ENCODE peak calls at places on chromosomes 2 and 18, in seven cellular contexts. C is fibroblast of lung, S is body of pancreas, L is heart right ventricle, G is HL-60, Y is HCT116, Q is tibial artery. R is an unnamed sample.

GRCh38 chr18:33113421-33113820 is 327.1 kb downstream of the CCDC178 start:
- DNase-seq in C (no peak), S (no peak), L (no peak), G (no peak), Y (no peak), Q (no peak), R (no peak)

GRCh38 chr2:230711224-230711623 is 1.4 kb upstream of the CAB39 start:
- DNase-seq in C (no peak), S (no peak), L (no peak), G (no peak), Y (no peak), Q (no peak), R (no peak)

GRCh38 chr2:232603283-232603682 is 30.1 kb upstream of the EFHD1 start:
- DNase-seq in C (no peak), S (no peak), L (no peak), G (no peak), Y (no peak), Q (no peak), R (no peak)

GRCh38 chr2:29073913-29074312 is 410 bp downstream of the PCARE start:
- DNase-seq in C (no peak), S (no peak), L (no peak), G (no peak), Y (no peak), Q (no peak), R (no peak)

GRCh38 chr18:24786027-24786426 is 325.6 kb downstream of the HRH4 start:
- DNase-seq in C (no peak), S (no peak), L (no peak), G (no peak), Y (no peak), Q (no peak), R (no peak)

GRCh38 chr18:78816114-78816513 is 163.5 kb upstream of the SALL3 start:
- DNase-seq in C (no peak), S (no peak), L (no peak), G (no peak), Y (no peak), Q (no peak), R (no peak)

GRCh38 chr2:38129987-38130386 is 54.0 kb upstream of the CYP1B1 start:
- DNase-seq in C (peak; percentile 23), S (no peak), L (no peak), G (peak; percentile 81), Y (no peak), Q (no peak), R (no peak)

GRCh38 chr2:140711867-140712266 is 1418.9 kb downstream of the LRP1B start:
- DNase-seq in C (no peak), S (no peak), L (no peak), G (no peak), Y (no peak), Q (no peak), R (no peak)

GRCh38 chr2:237453671-237454070 is 33.4 kb upstream of the MLPH start:
- DNase-seq in C (no peak), S (no peak), L (no peak), G (no peak), Y (no peak), Q (no peak), R (no peak)

GRCh38 chr2:235679471-235679870 is 185.6 kb downstream of the AGAP1 start:
- DNase-seq in C (no peak), S (no peak), L (no peak), G (no peak), Y (no peak), Q (no peak), R (no peak)

GRCh38 chr2:239164281-239164871 is 236.4 kb downstream of the HDAC4 start:
- DNase-seq in C (peak; percentile 0), S (no peak), L (no peak), G (peak; percentile 61), Y (no peak), Q (peak; percentile 33), R (no peak)

GRCh38 chr2:23673830-23674679 is 252.9 kb downstream of the ATAD2B start:
- DNase-seq in C (no peak), S (no peak), L (no peak), G (no peak), Y (no peak), Q (no peak), R (no peak)

GRCh38 chr18:56861244-56861643 is 210.1 kb downstream of the WDR7 start:
- DNase-seq in C (peak; percentile 7), S (no peak), L (no peak), G (no peak), Y (no peak), Q (no peak), R (no peak)

GRCh38 chr2:19885791-19886190 is 16.0 kb downstream of the TTC32 start:
- DNase-seq in C (no peak), S (no peak), L (no peak), G (no peak), Y (no peak), Q (no peak), R (no peak)

GRCh38 chr2:45433363-45433762 is 177.7 kb downstream of the SRBD1 start:
- DNase-seq in C (no peak), S (no peak), L (no peak), G (no peak), Y (no peak), Q (no peak), R (no peak)

GRCh38 chr2:156626931-156627330 is 190.8 kb downstream of the GPD2 start:
- DNase-seq in C (no peak), S (no peak), L (no peak), G (no peak), Y (no peak), Q (no peak), R (no peak)

GRCh38 chr2:20603791-20604190 is 47.1 kb downstream of the HS1BP3 start:
- DNase-seq in C (no peak), S (no peak), L (no peak), G (no peak), Y (no peak), Q (peak; percentile 51), R (no peak)

GRCh38 chr2:236718207-236718992 is 148.8 kb downstream of the ACKR3 start:
- DNase-seq in C (peak; percentile 90), S (no peak), L (no peak), G (no peak), Y (no peak), Q (no peak), R (peak; percentile 17)

GRCh38 chr2:172109670-172110421 is 7.1 kb upstream of the DLX2 start:
- DNase-seq in C (no peak), S (no peak), L (no peak), G (no peak), Y (no peak), Q (no peak), R (no peak)

GRCh38 chr2:48356701-48357322 is 173.1 kb upstream of the STON1 start:
- DNase-seq in C (peak; percentile 73), S (no peak), L (no peak), G (peak; percentile 27), Y (no peak), Q (no peak), R (no peak)

GRCh38 chr2:239149501-239149900 is 251.3 kb downstream of the HDAC4 start:
- DNase-seq in C (no peak), S (no peak), L (no peak), G (no peak), Y (no peak), Q (peak; percentile 56), R (no peak)

GRCh38 chr2:176664478-176664877 is 395.2 kb downstream of the MTX2 start:
- DNase-seq in C (no peak), S (no peak), L (no peak), G (no peak), Y (no peak), Q (no peak), R (no peak)

GRCh38 chr2:151669585-151670081 is 64.6 kb downstream of the NEB start:
- DNase-seq in C (peak; percentile 51), S (no peak), L (no peak), G (no peak), Y (no peak), Q (no peak), R (no peak)

GRCh38 chr18:48335829-48336228 is 73.4 kb downstream of the ZBTB7C start:
- DNase-seq in C (no peak), S (no peak), L (no peak), G (no peak), Y (no peak), Q (no peak), R (no peak)

GRCh38 chr2:6945821-6946220 is 28.6 kb downstream of the RNF144A start:
- DNase-seq in C (no peak), S (no peak), L (no peak), G (no peak), Y (no peak), Q (no peak), R (no peak)
- H3K27ac ChIP-seq in C (no peak overlapping the region), S (no peak overlapping the region), L (no peak overlapping the region), G (no peak overlapping the region), Y (no peak overlapping the region), Q (no peak overlapping the region), R (no peak overlapping the region)

DNA sequence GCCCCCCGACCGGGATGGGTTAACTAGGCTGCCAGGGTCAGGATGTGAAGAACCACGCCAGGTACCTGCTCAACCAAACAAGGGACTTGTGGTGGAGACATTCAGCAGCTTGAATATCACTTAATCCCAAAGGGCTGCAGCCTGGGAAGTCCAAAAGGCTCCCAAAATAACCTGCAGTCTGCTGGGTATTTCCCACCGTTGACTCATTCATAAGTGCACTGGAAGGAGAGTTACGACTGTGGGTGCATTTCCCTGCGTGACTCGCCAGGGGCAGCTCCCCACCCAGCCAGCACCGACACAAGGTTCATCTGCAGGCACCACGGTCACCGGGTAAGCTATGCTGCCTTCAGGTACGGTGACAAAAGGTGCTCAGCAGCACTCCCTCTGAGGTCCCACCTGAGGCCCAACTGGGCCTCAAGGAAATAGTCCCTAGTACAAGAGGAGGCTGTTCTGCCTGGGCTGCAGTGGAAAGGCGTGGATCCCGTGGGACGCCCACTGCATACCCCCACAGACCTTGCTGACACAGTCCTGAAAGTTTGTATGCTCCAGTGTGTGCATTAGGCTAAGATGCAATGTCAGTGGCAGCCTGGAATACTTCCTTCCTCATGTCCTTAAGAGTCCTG is 86.5 kb downstream of the UXS1 start:
- DNase-seq in C (peak; percentile 56), S (no peak), L (no peak), G (no peak), Y (no peak), Q (no peak), R (no peak)
- TF ChIP-seq CTCF in C (no peak), S (no peak), L (no peak), G (no peak), Y (no peak), Q (peak; percentile 13), R (no peak)

DNA sequence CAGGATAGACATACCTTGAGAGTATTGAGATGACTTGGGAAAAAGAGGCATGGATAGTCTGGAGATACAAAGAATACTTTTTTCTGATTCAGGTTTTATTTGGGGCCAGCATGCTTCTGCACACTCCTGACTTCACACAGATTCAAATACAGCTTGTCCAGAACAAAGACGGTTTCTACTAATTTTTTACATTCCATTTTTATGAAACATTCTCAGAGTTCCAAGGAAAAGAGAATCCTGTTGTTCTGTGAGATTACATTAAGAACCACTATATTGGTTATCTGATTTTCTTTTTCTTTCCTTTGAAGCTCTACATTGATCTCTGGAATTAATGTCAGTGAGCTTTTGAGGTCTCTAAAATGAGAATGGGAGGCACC is 41.0 kb downstream of the PTPRM start:
- DNase-seq in C (peak; percentile 69), S (no peak), L (no peak), G (no peak), Y (no peak), Q (no peak), R (no peak)
- H3K27ac ChIP-seq in C (peak overlapping the region; percentile 26), S (no peak overlapping the region), L (peak overlapping the region; percentile 86), G (no peak overlapping the region), Y (no peak overlapping the region), Q (peak overlapping the region; percentile 60), R (no peak overlapping the region)

DNA sequence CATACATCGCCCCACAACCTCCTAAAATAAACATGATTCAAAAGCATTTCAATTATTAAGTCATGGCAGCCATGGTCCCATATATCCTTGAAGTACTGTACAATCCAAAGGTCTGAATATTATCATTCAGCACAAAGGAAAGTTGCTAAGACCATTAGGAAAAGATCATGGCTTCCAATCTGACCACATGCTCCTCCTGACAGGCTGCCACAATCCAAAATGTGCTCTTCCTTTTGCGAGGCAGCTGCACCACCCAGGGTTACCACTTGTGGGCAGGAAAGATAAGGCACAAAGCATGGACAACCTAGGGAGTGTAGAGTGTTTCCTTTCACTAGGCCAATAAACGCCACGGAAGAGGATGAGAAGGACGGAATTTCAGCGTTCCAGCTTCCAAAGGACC is 5.4 kb downstream of the BOLA3 start:
- DNase-seq in C (no peak), S (no peak), L (no peak), G (no peak), Y (no peak), Q (no peak), R (no peak)
- TF ChIP-seq CTCF in C (no peak), S (no peak), L (no peak), G (peak; percentile 24), Y (peak; percentile 57), Q (no peak), R (no peak)

R was measured in RWPE1.